ENCODE peak calls at places on chromosomes 6 and 20, in nine cellular contexts. One of them, this sample, is unnamed.

GRCh38 chr6:113971786-113972185 is 838 bp upstream of the HDAC2 start:
- DNase-seq in fibroblast of pulmonary artery: peak; percentile 28
- DNase-seq in HCT116: no peak
- DNase-seq in left lung: no peak
- DNase-seq in endothelial cell: no peak
- DNase-seq in uterus: no peak
- DNase-seq in coronary artery: no peak
- DNase-seq in breast epithelium: no peak
- DNase-seq in mucosa of descending colon: no peak
- DNase-seq in this sample: no peak

GRCh38 chr6:141388666-141389065 is 744.1 kb upstream of the GJE1 start:
- DNase-seq in mucosa of descending colon: no peak
- DNase-seq in breast epithelium: no peak
- DNase-seq in HCT116: no peak
- DNase-seq in uterus: no peak
- DNase-seq in left lung: no peak
- DNase-seq in fibroblast of pulmonary artery: no peak
- DNase-seq in coronary artery: no peak
- DNase-seq in endothelial cell: no peak
- DNase-seq in this sample: no peak

GRCh38 chr6:114576330-114576729 is 233.5 kb upstream of the HS3ST5 start:
- DNase-seq in uterus: no peak
- DNase-seq in breast epithelium: no peak
- DNase-seq in left lung: no peak
- DNase-seq in coronary artery: no peak
- DNase-seq in fibroblast of pulmonary artery: no peak
- DNase-seq in HCT116: no peak
- DNase-seq in mucosa of descending colon: no peak
- DNase-seq in endothelial cell: no peak
- DNase-seq in this sample: no peak

GRCh38 chr6:30325873-30326445 is 768 bp upstream of the TRIM39 start:
- DNase-seq in coronary artery: peak; percentile 76
- DNase-seq in uterus: peak; percentile 32
- DNase-seq in left lung: peak; percentile 82
- DNase-seq in mucosa of descending colon: peak; percentile 76
- DNase-seq in breast epithelium: no peak
- DNase-seq in fibroblast of pulmonary artery: no peak
- DNase-seq in endothelial cell: peak; percentile 55
- DNase-seq in HCT116: peak; percentile 59
- DNase-seq in this sample: no peak

GRCh38 chr20:10522328-10522727 is 87.2 kb downstream of the SLX4IP start:
- DNase-seq in coronary artery: no peak
- DNase-seq in HCT116: no peak
- DNase-seq in fibroblast of pulmonary artery: no peak
- DNase-seq in breast epithelium: no peak
- DNase-seq in left lung: no peak
- DNase-seq in mucosa of descending colon: no peak
- DNase-seq in uterus: no peak
- DNase-seq in endothelial cell: no peak
- DNase-seq in this sample: no peak

GRCh38 chr20:38214871-38215788 is 45.4 kb downstream of the KIAA1755 start:
- DNase-seq in HCT116: no peak
- DNase-seq in endothelial cell: no peak
- DNase-seq in uterus: no peak
- DNase-seq in coronary artery: no peak
- DNase-seq in fibroblast of pulmonary artery: no peak
- DNase-seq in mucosa of descending colon: no peak
- DNase-seq in left lung: no peak
- DNase-seq in breast epithelium: no peak
- DNase-seq in this sample: no peak

GRCh38 chr20:38723069-38723981 is 961 bp upstream of the SLC32A1 start:
- DNase-seq in breast epithelium: no peak
- DNase-seq in mucosa of descending colon: no peak
- DNase-seq in endothelial cell: peak; percentile 25
- DNase-seq in fibroblast of pulmonary artery: peak; percentile 21
- DNase-seq in uterus: no peak
- DNase-seq in left lung: no peak
- DNase-seq in coronary artery: no peak
- DNase-seq in HCT116: no peak
- DNase-seq in this sample: no peak

GRCh38 chr6:164108092-164108491 is 693.6 kb downstream of the QKI start:
- DNase-seq in uterus: no peak
- DNase-seq in HCT116: no peak
- DNase-seq in fibroblast of pulmonary artery: no peak
- DNase-seq in mucosa of descending colon: no peak
- DNase-seq in endothelial cell: no peak
- DNase-seq in breast epithelium: no peak
- DNase-seq in coronary artery: no peak
- DNase-seq in left lung: no peak
- DNase-seq in this sample: no peak

GRCh38 chr6:80872194-80872950 is 765.9 kb downstream of the BCKDHB start:
- DNase-seq in HCT116: no peak
- DNase-seq in mucosa of descending colon: no peak
- DNase-seq in endothelial cell: no peak
- DNase-seq in fibroblast of pulmonary artery: peak; percentile 1
- DNase-seq in breast epithelium: no peak
- DNase-seq in left lung: no peak
- DNase-seq in coronary artery: no peak
- DNase-seq in uterus: no peak
- DNase-seq in this sample: no peak

GRCh38 chr6:151962246-151962846 is 154.9 kb downstream of the ESR1 start:
- DNase-seq in coronary artery: no peak
- DNase-seq in endothelial cell: no peak
- DNase-seq in breast epithelium: no peak
- DNase-seq in left lung: no peak
- DNase-seq in uterus: no peak
- DNase-seq in mucosa of descending colon: no peak
- DNase-seq in fibroblast of pulmonary artery: peak; percentile 40
- DNase-seq in HCT116: no peak
- DNase-seq in this sample: no peak

GRCh38 chr6:96022225-96022624 is 6.5 kb downstream of the FUT9 start:
- DNase-seq in mucosa of descending colon: no peak
- DNase-seq in uterus: no peak
- DNase-seq in coronary artery: no peak
- DNase-seq in HCT116: peak; percentile 0
- DNase-seq in endothelial cell: no peak
- DNase-seq in fibroblast of pulmonary artery: no peak
- DNase-seq in left lung: no peak
- DNase-seq in breast epithelium: no peak
- DNase-seq in this sample: no peak

GRCh38 chr20:9256359-9256758 is 187.5 kb downstream of the PLCB4 start:
- DNase-seq in endothelial cell: no peak
- DNase-seq in breast epithelium: no peak
- DNase-seq in mucosa of descending colon: no peak
- DNase-seq in fibroblast of pulmonary artery: no peak
- DNase-seq in coronary artery: no peak
- DNase-seq in uterus: no peak
- DNase-seq in left lung: no peak
- DNase-seq in HCT116: no peak
- DNase-seq in this sample: no peak

GRCh38 chr6:79034865-79035264 is 43.2 kb downstream of the PHIP start:
- DNase-seq in fibroblast of pulmonary artery: no peak
- DNase-seq in HCT116: no peak
- DNase-seq in mucosa of descending colon: no peak
- DNase-seq in uterus: no peak
- DNase-seq in endothelial cell: no peak
- DNase-seq in breast epithelium: no peak
- DNase-seq in coronary artery: no peak
- DNase-seq in left lung: no peak
- DNase-seq in this sample: no peak

GRCh38 chr6:21597243-21597682 is 3.7 kb downstream of the SOX4 start:
- DNase-seq in endothelial cell: no peak
- DNase-seq in coronary artery: no peak
- DNase-seq in fibroblast of pulmonary artery: no peak
- DNase-seq in HCT116: no peak
- DNase-seq in uterus: no peak
- DNase-seq in breast epithelium: no peak
- DNase-seq in left lung: no peak
- DNase-seq in mucosa of descending colon: no peak
- DNase-seq in this sample: no peak

GRCh38 chr6:170476360-170476759 is 76.7 kb downstream of the PSMB1 start:
- DNase-seq in uterus: no peak
- DNase-seq in endothelial cell: no peak
- DNase-seq in fibroblast of pulmonary artery: no peak
- DNase-seq in left lung: no peak
- DNase-seq in coronary artery: no peak
- DNase-seq in HCT116: no peak
- DNase-seq in breast epithelium: no peak
- DNase-seq in mucosa of descending colon: no peak
- DNase-seq in this sample: no peak

GRCh38 chr6:136738178-136739057 is 53.9 kb downstream of the MAP3K5 start:
- DNase-seq in endothelial cell: no peak
- DNase-seq in HCT116: no peak
- DNase-seq in coronary artery: no peak
- DNase-seq in left lung: no peak
- DNase-seq in uterus: peak; percentile 42
- DNase-seq in breast epithelium: no peak
- DNase-seq in mucosa of descending colon: no peak
- DNase-seq in fibroblast of pulmonary artery: peak; percentile 62
- DNase-seq in this sample: no peak

GRCh38 chr20:25197173-25197869 is 1.8 kb downstream of the ENTPD6 start:
- DNase-seq in coronary artery: no peak
- DNase-seq in HCT116: no peak
- DNase-seq in mucosa of descending colon: no peak
- DNase-seq in left lung: no peak
- DNase-seq in endothelial cell: no peak
- DNase-seq in breast epithelium: no peak
- DNase-seq in fibroblast of pulmonary artery: no peak
- DNase-seq in uterus: no peak
- DNase-seq in this sample: no peak

GRCh38 chr6:15512126-15512525 is 150.7 kb downstream of the DTNBP1 start:
- DNase-seq in HCT116: no peak
- DNase-seq in left lung: no peak
- DNase-seq in breast epithelium: no peak
- DNase-seq in mucosa of descending colon: no peak
- DNase-seq in uterus: no peak
- DNase-seq in endothelial cell: peak; percentile 19
- DNase-seq in fibroblast of pulmonary artery: peak; percentile 30
- DNase-seq in coronary artery: no peak
- DNase-seq in this sample: no peak
- TF ChIP-seq CTCF in HCT116: no peak
- TF ChIP-seq CTCF in left lung: no peak
- TF ChIP-seq CTCF in breast epithelium: no peak
- TF ChIP-seq CTCF in mucosa of descending colon: no peak
- TF ChIP-seq CTCF in uterus: no peak
- TF ChIP-seq CTCF in endothelial cell: no peak
- TF ChIP-seq CTCF in fibroblast of pulmonary artery: peak; percentile 15
- TF ChIP-seq CTCF in coronary artery: no peak
- TF ChIP-seq CTCF in this sample: no peak

GRCh38 chr6:25717856-25718740 is 36.4 kb upstream of the SLC17A4 start:
- DNase-seq in breast epithelium: no peak
- DNase-seq in mucosa of descending colon: no peak
- DNase-seq in fibroblast of pulmonary artery: peak; percentile 61
- DNase-seq in left lung: no peak
- DNase-seq in uterus: no peak
- DNase-seq in coronary artery: no peak
- DNase-seq in HCT116: peak; percentile 6
- DNase-seq in endothelial cell: peak; percentile 17
- DNase-seq in this sample: no peak

GRCh38 chr6:25710287-25710686 is 44.3 kb upstream of the SLC17A4 start:
- DNase-seq in coronary artery: no peak
- DNase-seq in breast epithelium: no peak
- DNase-seq in fibroblast of pulmonary artery: no peak
- DNase-seq in HCT116: no peak
- DNase-seq in uterus: no peak
- DNase-seq in left lung: no peak
- DNase-seq in mucosa of descending colon: no peak
- DNase-seq in endothelial cell: no peak
- DNase-seq in this sample: no peak

GRCh38 chr6:25713802-25714201 is 40.7 kb upstream of the SLC17A4 start:
- DNase-seq in endothelial cell: no peak
- DNase-seq in coronary artery: no peak
- DNase-seq in breast epithelium: no peak
- DNase-seq in fibroblast of pulmonary artery: peak; percentile 11
- DNase-seq in mucosa of descending colon: no peak
- DNase-seq in HCT116: no peak
- DNase-seq in left lung: no peak
- DNase-seq in uterus: no peak
- DNase-seq in this sample: no peak

GRCh38 chr6:25714765-25715164 is 39.8 kb upstream of the SLC17A4 start:
- DNase-seq in fibroblast of pulmonary artery: peak; percentile 25
- DNase-seq in uterus: no peak
- DNase-seq in endothelial cell: no peak
- DNase-seq in left lung: no peak
- DNase-seq in coronary artery: no peak
- DNase-seq in mucosa of descending colon: no peak
- DNase-seq in HCT116: no peak
- DNase-seq in breast epithelium: no peak
- DNase-seq in this sample: no peak

DNA sequence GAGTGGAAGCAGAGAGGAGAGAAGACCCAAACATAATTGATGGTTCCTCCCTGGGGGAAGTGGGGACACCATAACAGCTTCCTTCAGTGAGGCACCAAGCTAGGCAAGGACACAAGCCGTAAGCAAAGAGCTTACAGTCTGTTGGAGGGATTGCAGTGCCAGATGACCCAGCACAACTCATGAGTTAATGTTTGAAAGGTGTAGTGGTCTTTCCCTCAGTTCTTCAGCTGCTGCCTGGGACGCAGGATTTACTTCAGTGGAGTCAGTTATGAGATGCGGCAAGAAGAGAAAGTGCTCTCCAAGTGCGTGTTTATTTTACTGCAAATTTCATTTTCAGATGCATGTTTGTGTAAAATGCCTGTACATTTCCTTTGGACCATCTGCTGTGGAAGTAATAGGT is 38.7 kb upstream of the SLC17A4 start:
- DNase-seq in endothelial cell: no peak
- DNase-seq in left lung: no peak
- DNase-seq in coronary artery: no peak
- DNase-seq in HCT116: no peak
- DNase-seq in uterus: no peak
- DNase-seq in fibroblast of pulmonary artery: no peak
- DNase-seq in breast epithelium: no peak
- DNase-seq in mucosa of descending colon: no peak
- DNase-seq in this sample: no peak
- TF ChIP-seq CTCF in endothelial cell: no peak
- TF ChIP-seq CTCF in left lung: no peak
- TF ChIP-seq CTCF in coronary artery: no peak
- TF ChIP-seq CTCF in HCT116: no peak
- TF ChIP-seq CTCF in uterus: no peak
- TF ChIP-seq CTCF in fibroblast of pulmonary artery: no peak
- TF ChIP-seq CTCF in breast epithelium: no peak
- TF ChIP-seq CTCF in mucosa of descending colon: no peak
- TF ChIP-seq CTCF in this sample: no peak

GRCh38 chr6:108250240-108250866 is 10.5 kb downstream of the SNX3 start:
- DNase-seq in left lung: no peak
- DNase-seq in uterus: no peak
- DNase-seq in breast epithelium: no peak
- DNase-seq in mucosa of descending colon: no peak
- DNase-seq in coronary artery: no peak
- DNase-seq in fibroblast of pulmonary artery: peak; percentile 46
- DNase-seq in HCT116: peak; percentile 28
- DNase-seq in endothelial cell: no peak
- DNase-seq in this sample: no peak
- TF ChIP-seq CTCF in left lung: no peak
- TF ChIP-seq CTCF in uterus: no peak
- TF ChIP-seq CTCF in breast epithelium: no peak
- TF ChIP-seq CTCF in mucosa of descending colon: no peak
- TF ChIP-seq CTCF in coronary artery: no peak
- TF ChIP-seq CTCF in fibroblast of pulmonary artery: peak; percentile 36
- TF ChIP-seq CTCF in HCT116: no peak
- TF ChIP-seq CTCF in endothelial cell: peak; percentile 61
- TF ChIP-seq CTCF in this sample: no peak

GRCh38 chr6:156866181-156866862 is 89.1 kb downstream of the ARID1B start:
- DNase-seq in endothelial cell: no peak
- DNase-seq in fibroblast of pulmonary artery: no peak
- DNase-seq in HCT116: no peak
- DNase-seq in uterus: peak; percentile 33
- DNase-seq in left lung: no peak
- DNase-seq in coronary artery: no peak
- DNase-seq in mucosa of descending colon: no peak
- DNase-seq in breast epithelium: no peak
- DNase-seq in this sample: no peak
- TF ChIP-seq CTCF in endothelial cell: no peak
- TF ChIP-seq CTCF in fibroblast of pulmonary artery: no peak
- TF ChIP-seq CTCF in HCT116: no peak
- TF ChIP-seq CTCF in uterus: no peak
- TF ChIP-seq CTCF in left lung: no peak
- TF ChIP-seq CTCF in coronary artery: no peak
- TF ChIP-seq CTCF in mucosa of descending colon: no peak
- TF ChIP-seq CTCF in breast epithelium: no peak
- TF ChIP-seq CTCF in this sample: no peak